ENCODE peak calls at places on chromosomes 5 and 9, in seven cellular contexts. One of them, this sample, is unnamed.

GRCh38 chr5:69368458-69369368 is 607 bp downstream of the AK6 start:
- DNase-seq in DND-41: peak; percentile 39
- DNase-seq in fibroblast of lung: peak; percentile 56
- DNase-seq in H9: no peak
- DNase-seq in heart right ventricle: no peak
- DNase-seq in pancreas: no peak
- DNase-seq in upper lobe of right lung: no peak
- DNase-seq in this sample: no peak

GRCh38 chr5:112174959-112175594 is 244.0 kb downstream of the EPB41L4A start:
- DNase-seq in pancreas: peak; percentile 33
- DNase-seq in upper lobe of right lung: no peak
- DNase-seq in H9: no peak
- DNase-seq in DND-41: peak; percentile 52
- DNase-seq in fibroblast of lung: peak; percentile 49
- DNase-seq in heart right ventricle: no peak
- DNase-seq in this sample: peak; percentile 7

GRCh38 chr9:135743021-135743420 is 41.0 kb downstream of the KCNT1 start:
- DNase-seq in DND-41: no peak
- DNase-seq in pancreas: no peak
- DNase-seq in H9: no peak
- DNase-seq in heart right ventricle: no peak
- DNase-seq in fibroblast of lung: no peak
- DNase-seq in upper lobe of right lung: no peak
- DNase-seq in this sample: no peak

GRCh38 chr5:19531374-19531952 is 456.5 kb downstream of the CDH18 start:
- DNase-seq in heart right ventricle: no peak
- DNase-seq in upper lobe of right lung: no peak
- DNase-seq in DND-41: no peak
- DNase-seq in fibroblast of lung: no peak
- DNase-seq in H9: no peak
- DNase-seq in pancreas: peak; percentile 51
- DNase-seq in this sample: no peak

GRCh38 chr5:158648631-158649030 is 451.1 kb downstream of the EBF1 start:
- DNase-seq in fibroblast of lung: no peak
- DNase-seq in heart right ventricle: no peak
- DNase-seq in H9: no peak
- DNase-seq in upper lobe of right lung: no peak
- DNase-seq in DND-41: no peak
- DNase-seq in pancreas: no peak
- DNase-seq in this sample: no peak

GRCh38 chr9:30058463-30058862 is 2326.0 kb upstream of the ACO1 start:
- DNase-seq in heart right ventricle: no peak
- DNase-seq in fibroblast of lung: no peak
- DNase-seq in DND-41: no peak
- DNase-seq in H9: no peak
- DNase-seq in upper lobe of right lung: no peak
- DNase-seq in pancreas: no peak
- DNase-seq in this sample: no peak

GRCh38 chr5:173454381-173454763 is 126.2 kb upstream of the STC2 start:
- DNase-seq in pancreas: no peak
- DNase-seq in heart right ventricle: no peak
- DNase-seq in fibroblast of lung: peak; percentile 85
- DNase-seq in H9: no peak
- DNase-seq in upper lobe of right lung: no peak
- DNase-seq in DND-41: no peak
- DNase-seq in this sample: no peak

GRCh38 chr9:20353931-20354652 is 268.2 kb downstream of the MLLT3 start:
- DNase-seq in pancreas: no peak
- DNase-seq in H9: no peak
- DNase-seq in heart right ventricle: no peak
- DNase-seq in DND-41: no peak
- DNase-seq in upper lobe of right lung: no peak
- DNase-seq in fibroblast of lung: no peak
- DNase-seq in this sample: no peak

GRCh38 chr5:143404416-143405062 is 1.1 kb upstream of the NR3C1 start:
- DNase-seq in DND-41: peak; percentile 80
- DNase-seq in heart right ventricle: peak; percentile 83
- DNase-seq in upper lobe of right lung: peak; percentile 91
- DNase-seq in pancreas: peak; percentile 76
- DNase-seq in fibroblast of lung: peak; percentile 97
- DNase-seq in H9: peak; percentile 70
- DNase-seq in this sample: peak; percentile 77

GRCh38 chr5:61207884-61208283 is 45.6 kb upstream of the SMIM15 start:
- DNase-seq in DND-41: no peak
- DNase-seq in heart right ventricle: no peak
- DNase-seq in pancreas: no peak
- DNase-seq in upper lobe of right lung: no peak
- DNase-seq in H9: no peak
- DNase-seq in fibroblast of lung: no peak
- DNase-seq in this sample: no peak

GRCh38 chr9:134396258-134396742 is 70.0 kb downstream of the RXRA start:
- DNase-seq in fibroblast of lung: no peak
- DNase-seq in heart right ventricle: no peak
- DNase-seq in pancreas: no peak
- DNase-seq in DND-41: peak; percentile 87
- DNase-seq in H9: no peak
- DNase-seq in upper lobe of right lung: no peak
- DNase-seq in this sample: peak; percentile 26

GRCh38 chr5:34563951-34564705 is 92.0 kb upstream of the RAI14 start:
- DNase-seq in pancreas: peak; percentile 13
- DNase-seq in DND-41: no peak
- DNase-seq in fibroblast of lung: peak; percentile 75
- DNase-seq in H9: no peak
- DNase-seq in upper lobe of right lung: no peak
- DNase-seq in heart right ventricle: no peak
- DNase-seq in this sample: no peak

GRCh38 chr9:91082709-91083108 is 279.0 kb downstream of the AUH start:
- DNase-seq in H9: no peak
- DNase-seq in fibroblast of lung: no peak
- DNase-seq in pancreas: no peak
- DNase-seq in upper lobe of right lung: no peak
- DNase-seq in heart right ventricle: no peak
- DNase-seq in DND-41: no peak
- DNase-seq in this sample: no peak

GRCh38 chr5:148778891-148779290 is 47.5 kb upstream of the ADRB2 start:
- DNase-seq in H9: no peak
- DNase-seq in upper lobe of right lung: no peak
- DNase-seq in DND-41: no peak
- DNase-seq in pancreas: no peak
- DNase-seq in fibroblast of lung: no peak
- DNase-seq in heart right ventricle: no peak
- DNase-seq in this sample: no peak

GRCh38 chr5:144390133-144390532 is 219.5 kb downstream of the KCTD16 start:
- DNase-seq in upper lobe of right lung: no peak
- DNase-seq in pancreas: peak; percentile 20
- DNase-seq in H9: peak; percentile 32
- DNase-seq in fibroblast of lung: peak; percentile 3
- DNase-seq in DND-41: no peak
- DNase-seq in heart right ventricle: no peak
- DNase-seq in this sample: no peak

GRCh38 chr5:67234671-67235176 is 38.1 kb upstream of the CD180 start:
- DNase-seq in fibroblast of lung: peak; percentile 87
- DNase-seq in heart right ventricle: peak; percentile 30
- DNase-seq in H9: no peak
- DNase-seq in upper lobe of right lung: no peak
- DNase-seq in DND-41: no peak
- DNase-seq in pancreas: no peak
- DNase-seq in this sample: no peak

GRCh38 chr9:21761309-21761901 is 41.0 kb upstream of the MTAP start:
- DNase-seq in fibroblast of lung: no peak
- DNase-seq in H9: no peak
- DNase-seq in DND-41: no peak
- DNase-seq in upper lobe of right lung: no peak
- DNase-seq in pancreas: no peak
- DNase-seq in heart right ventricle: no peak
- DNase-seq in this sample: no peak

GRCh38 chr5:173643964-173644363 is 27.5 kb upstream of the BOD1 start:
- DNase-seq in pancreas: peak; percentile 28
- DNase-seq in heart right ventricle: no peak
- DNase-seq in DND-41: peak; percentile 22
- DNase-seq in H9: peak; percentile 78
- DNase-seq in fibroblast of lung: no peak
- DNase-seq in upper lobe of right lung: no peak
- DNase-seq in this sample: no peak

GRCh38 chr5:78521455-78521854 is 127.1 kb downstream of the LHFPL2 start:
- DNase-seq in heart right ventricle: no peak
- DNase-seq in upper lobe of right lung: no peak
- DNase-seq in fibroblast of lung: no peak
- DNase-seq in H9: no peak
- DNase-seq in DND-41: no peak
- DNase-seq in pancreas: no peak
- DNase-seq in this sample: no peak

GRCh38 chr5:74325866-74326265 is 314.7 kb downstream of the ENC1 start:
- DNase-seq in fibroblast of lung: no peak
- DNase-seq in heart right ventricle: no peak
- DNase-seq in DND-41: no peak
- DNase-seq in pancreas: no peak
- DNase-seq in H9: no peak
- DNase-seq in upper lobe of right lung: no peak
- DNase-seq in this sample: no peak

GRCh38 chr9:130422546-130422945 is 22.2 kb upstream of the ASS1 start:
- DNase-seq in pancreas: no peak
- DNase-seq in upper lobe of right lung: no peak
- DNase-seq in fibroblast of lung: no peak
- DNase-seq in heart right ventricle: no peak
- DNase-seq in DND-41: no peak
- DNase-seq in H9: peak; percentile 23
- DNase-seq in this sample: no peak

GRCh38 chr9:81586786-81587185 is 102.6 kb downstream of the TLE1 start:
- DNase-seq in upper lobe of right lung: no peak
- DNase-seq in DND-41: no peak
- DNase-seq in H9: no peak
- DNase-seq in pancreas: no peak
- DNase-seq in fibroblast of lung: no peak
- DNase-seq in heart right ventricle: no peak
- DNase-seq in this sample: no peak

GRCh38 chr9:20479419-20480155 is 142.7 kb downstream of the MLLT3 start:
- DNase-seq in pancreas: no peak
- DNase-seq in fibroblast of lung: peak; percentile 44
- DNase-seq in upper lobe of right lung: no peak
- DNase-seq in heart right ventricle: no peak
- DNase-seq in H9: no peak
- DNase-seq in DND-41: no peak
- DNase-seq in this sample: no peak

GRCh38 chr9:133060417-133060841 is 1.4 kb upstream of the CEL start:
- DNase-seq in pancreas: no peak
- DNase-seq in upper lobe of right lung: no peak
- DNase-seq in fibroblast of lung: no peak
- DNase-seq in H9: peak; percentile 66
- DNase-seq in DND-41: no peak
- DNase-seq in heart right ventricle: no peak
- DNase-seq in this sample: no peak
- TF ChIP-seq CTCF in pancreas: no peak
- TF ChIP-seq CTCF in upper lobe of right lung: no peak
- TF ChIP-seq CTCF in fibroblast of lung: no peak
- TF ChIP-seq CTCF in H9: no peak
- TF ChIP-seq CTCF in DND-41: no peak
- TF ChIP-seq CTCF in heart right ventricle: no peak
- TF ChIP-seq CTCF in this sample: peak; percentile 14

DNA sequence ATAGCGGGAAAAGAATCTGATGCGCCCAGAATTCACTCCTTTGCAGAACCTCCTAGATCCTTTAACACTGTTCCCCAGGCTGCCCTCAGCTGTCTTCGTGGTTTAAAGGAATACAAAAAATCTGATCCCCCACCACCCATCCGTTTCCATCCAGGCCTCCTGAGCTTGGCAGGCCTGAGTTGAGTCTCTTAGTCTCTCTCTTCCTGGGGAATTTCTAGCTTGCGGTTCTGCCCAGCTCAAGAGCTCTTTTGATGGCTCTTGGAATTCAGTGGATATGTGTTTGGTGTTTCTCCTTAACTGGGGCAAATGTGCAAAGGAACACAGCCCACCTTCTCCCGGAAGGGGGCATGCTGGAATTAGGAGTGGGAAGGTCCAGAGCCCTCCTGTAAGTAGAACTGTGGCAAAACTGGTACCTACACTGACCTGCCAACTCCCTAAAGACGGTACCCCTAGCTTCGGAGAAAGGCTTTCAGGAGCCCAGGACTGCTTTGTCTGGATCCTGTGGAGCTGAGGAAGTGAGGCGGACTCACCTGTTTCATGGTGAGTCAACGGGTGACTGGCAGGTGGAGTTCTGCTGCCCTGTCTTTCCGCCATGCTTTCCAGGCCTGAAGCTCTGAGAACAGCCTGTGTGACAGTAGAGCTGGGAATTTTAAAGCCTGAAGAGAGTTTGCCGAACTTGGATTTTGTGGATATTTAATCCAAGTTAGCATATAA is 1.8 kb downstream of the DMRT3 start:
- DNase-seq in pancreas: no peak
- DNase-seq in H9: no peak
- DNase-seq in heart right ventricle: no peak
- DNase-seq in fibroblast of lung: no peak
- DNase-seq in upper lobe of right lung: no peak
- DNase-seq in DND-41: no peak
- DNase-seq in this sample: no peak
- H3K9me3 ChIP-seq in pancreas: no peaks in the 10 kb centered on the region
- H3K9me3 ChIP-seq in H9: no peaks in the 10 kb centered on the region
- H3K9me3 ChIP-seq in heart right ventricle: no peaks in the 10 kb centered on the region
- H3K9me3 ChIP-seq in fibroblast of lung: no peaks in the 10 kb centered on the region
- H3K9me3 ChIP-seq in upper lobe of right lung: no peaks in the 10 kb centered on the region
- H3K9me3 ChIP-seq in DND-41: no peaks in the 10 kb centered on the region
- H3K9me3 ChIP-seq in this sample: no peaks in the 10 kb centered on the region

GRCh38 chr5:172452398-172453205 is 1.7 kb downstream of the SH3PXD2B start:
- DNase-seq in H9: peak; percentile 49
- DNase-seq in pancreas: no peak
- DNase-seq in fibroblast of lung: peak; percentile 68
- DNase-seq in DND-41: no peak
- DNase-seq in upper lobe of right lung: no peak
- DNase-seq in heart right ventricle: no peak
- DNase-seq in this sample: no peak

GRCh38 chr5:172453206-172453985 is 929 bp downstream of the SH3PXD2B start:
- DNase-seq in fibroblast of lung: peak; percentile 73
- DNase-seq in H9: peak; percentile 77
- DNase-seq in pancreas: no peak
- DNase-seq in DND-41: no peak
- DNase-seq in upper lobe of right lung: peak; percentile 64
- DNase-seq in heart right ventricle: no peak
- DNase-seq in this sample: no peak

GRCh38 chr5:172450861-172451695 is 3.2 kb downstream of the SH3PXD2B start:
- DNase-seq in DND-41: peak; percentile 54
- DNase-seq in fibroblast of lung: peak; percentile 58
- DNase-seq in heart right ventricle: no peak
- DNase-seq in upper lobe of right lung: no peak
- DNase-seq in H9: peak; percentile 70
- DNase-seq in pancreas: peak; percentile 56
- DNase-seq in this sample: peak; percentile 14

GRCh38 chr5:172450453-172450852 is 3.9 kb downstream of the SH3PXD2B start:
- DNase-seq in heart right ventricle: no peak
- DNase-seq in upper lobe of right lung: no peak
- DNase-seq in fibroblast of lung: no peak
- DNase-seq in pancreas: no peak
- DNase-seq in DND-41: no peak
- DNase-seq in H9: no peak
- DNase-seq in this sample: no peak

GRCh38 chr5:172451771-172452197 is 2.5 kb downstream of the SH3PXD2B start:
- DNase-seq in upper lobe of right lung: no peak
- DNase-seq in H9: peak; percentile 35
- DNase-seq in heart right ventricle: no peak
- DNase-seq in pancreas: no peak
- DNase-seq in DND-41: no peak
- DNase-seq in fibroblast of lung: peak; percentile 86
- DNase-seq in this sample: no peak
- H3K27ac ChIP-seq in upper lobe of right lung: peak overlapping the region; percentile 73
- H3K27ac ChIP-seq in H9: no peak overlapping the region
- H3K27ac ChIP-seq in heart right ventricle: no peak overlapping the region
- H3K27ac ChIP-seq in pancreas: no peak overlapping the region
- H3K27ac ChIP-seq in DND-41: no peak overlapping the region
- H3K27ac ChIP-seq in fibroblast of lung: no peak overlapping the region
- H3K27ac ChIP-seq in this sample: no peak overlapping the region

GRCh38 chr9:95116002-95116819 is 201.3 kb downstream of the FANCC start:
- DNase-seq in upper lobe of right lung: peak; percentile 61
- DNase-seq in fibroblast of lung: no peak
- DNase-seq in pancreas: no peak
- DNase-seq in H9: no peak
- DNase-seq in heart right ventricle: no peak
- DNase-seq in DND-41: no peak
- DNase-seq in this sample: no peak
- TF ChIP-seq CTCF in upper lobe of right lung: peak; percentile 47
- TF ChIP-seq CTCF in fibroblast of lung: peak; percentile 47
- TF ChIP-seq CTCF in pancreas: no peak
- TF ChIP-seq CTCF in H9: peak; percentile 68
- TF ChIP-seq CTCF in heart right ventricle: peak; percentile 27
- TF ChIP-seq CTCF in DND-41: no peak
- TF ChIP-seq CTCF in this sample: no peak